ENCODE peak calls at places on chromosomes 4 and X, in eight cellular contexts. C is PC-3, M is neural progenitor cell, Y is hepatocyte, V is SK-N-SH, B is GM23338, Q is MM.1S, P is HCT116. T is an unnamed sample. For H3K4me1, the result is how much of the 10 kb centered on the place peaks cover.

GRCh38 chrX:140504371-140505324 is at the start of gene SOX3:
- DNase-seq in Q (no peak), V (peak), Y (no peak), M (peak), C (no peak), B (peak), P (no peak), T (no peak)

GRCh38 chrX:41970419-41970818 is 47.1 kb upstream of the CASK start:
- DNase-seq in C (no peak), Q (no peak), B (no peak), Y (no peak), M (no peak), V (no peak), P (no peak), T (no peak)

GRCh38 chr4:41609851-41610250 is 71.9 kb downstream of the LIMCH1 start:
- DNase-seq in M (no peak), Y (no peak), P (no peak), B (no peak), V (no peak), C (no peak), Q (no peak), T (no peak)

GRCh38 chr4:98970386-98970785 is 25.1 kb upstream of the METAP1 start:
- DNase-seq in P (no peak), Y (no peak), Q (no peak), M (no peak), C (peak), B (peak), V (no peak), T (no peak)

GRCh38 chr4:42371306-42372063 is 25.8 kb upstream of the SHISA3 start:
- DNase-seq in Y (peak), Q (peak), P (peak), V (peak), C (peak), M (peak), B (peak), T (peak)

GRCh38 chr4:168059251-168059650 is 33.1 kb upstream of the ANXA10 start:
- DNase-seq in P (no peak), V (no peak), Y (no peak), Q (no peak), B (no peak), C (peak), M (no peak), T (no peak)

GRCh38 chrX:10636337-10636736 is 16.0 kb upstream of the MID1 start:
- DNase-seq in V (peak), M (peak), Q (no peak), C (peak), P (peak), B (peak), Y (peak), T (no peak)

GRCh38 chr4:107115185-107115847 is 79.2 kb upstream of the DKK2 start:
- DNase-seq in B (peak), V (peak), Y (no peak), Q (no peak), P (no peak), M (no peak), C (no peak), T (no peak)

GRCh38 chrX:140723251-140723650 is 13.7 kb downstream of the LINC00632 start:
- DNase-seq in M (peak), Y (no peak), C (no peak), B (no peak), V (no peak), P (no peak), Q (no peak), T (no peak)

GRCh38 chr4:142021181-142021580 is 384.8 kb downstream of the IL15 start:
- DNase-seq in P (no peak), Y (no peak), Q (no peak), V (no peak), M (no peak), C (no peak), B (no peak), T (no peak)

GRCh38 chr4:88792268-88792781 is 94.7 kb upstream of the NAP1L5 start:
- DNase-seq in M (no peak), Q (no peak), Y (peak), B (peak), V (no peak), P (no peak), C (peak), T (no peak)

GRCh38 chrX:154136627-154137161 is 7.3 kb upstream of the OPN1LW start:
- DNase-seq in Y (peak), M (peak), Q (peak), B (peak), V (peak), P (peak), C (peak), T (peak)

GRCh38 chrX:127908369-127908768 is 143.8 kb downstream of the ACTRT1 start:
- DNase-seq in C (no peak), B (no peak), P (no peak), V (no peak), Y (no peak), Q (no peak), M (no peak), T (no peak)

GRCh38 chr4:54066088-54066415 is 1.6 kb upstream of the CHIC2 start:
- DNase-seq in P (no peak), C (no peak), B (no peak), Q (no peak), Y (no peak), M (no peak), V (no peak), T (no peak)

GRCh38 chr4:128517096-128517738 is 229.6 kb upstream of the PGRMC2 start:
- DNase-seq in P (no peak), B (no peak), Q (no peak), M (no peak), Y (peak), C (no peak), V (no peak), T (no peak)

GRCh38 chrX:147884958-147885357 is 26.8 kb upstream of the FMR1 start:
- DNase-seq in C (no peak), B (no peak), M (no peak), P (no peak), V (no peak), Q (no peak), Y (peak), T (no peak)

GRCh38 chr4:24559889-24560288 is 24.5 kb downstream of the DHX15 start:
- DNase-seq in Y (no peak), B (no peak), M (no peak), C (no peak), Q (no peak), V (no peak), P (no peak), T (no peak)

GRCh38 chr4:87805971-87806370 is 6.6 kb downstream of the IBSP start:
- DNase-seq in Y (no peak), M (no peak), C (peak), V (no peak), P (no peak), Q (no peak), B (no peak), T (no peak)

GRCh38 chr4:93764647-93765246 is 63.8 kb upstream of the ATOH1 start:
- DNase-seq in P (peak), B (peak), M (peak), Y (peak), C (peak), V (peak), Q (peak), T (peak)

GRCh38 chr4:122709236-122709635 is 23.3 kb upstream of the BBS12 start:
- DNase-seq in Y (no peak), V (no peak), B (no peak), M (no peak), P (no peak), C (no peak), Q (no peak), T (no peak)

GRCh38 chr4:8000247-8000646 is 60.6 kb upstream of the AFAP1 start:
- DNase-seq in M (no peak), Q (no peak), B (no peak), Y (no peak), V (no peak), P (no peak), C (no peak), T (no peak)

GRCh38 chr4:103207673-103208072 is 9.5 kb upstream of the CENPE start:
- DNase-seq in Q (no peak), Y (peak), V (no peak), C (peak), M (peak), P (peak), B (peak), T (no peak)

GRCh38 chrX:69388526-69388925 is 115.6 kb upstream of the NALF2 start:
- DNase-seq in Y (no peak), Q (no peak), V (no peak), M (no peak), P (no peak), B (no peak), C (no peak), T (no peak)

GRCh38 chrX:71118032-71118984 is at the start of gene MED12:
- DNase-seq in Y (peak), C (peak), Q (peak), M (peak), V (peak), B (peak), P (no peak), T (peak)

GRCh38 chr4:99640676-99641075 is 17.0 kb downstream of the C4orf54 start:
- DNase-seq in Y (no peak), P (no peak), C (peak), B (no peak), M (peak), V (no peak), Q (no peak), T (no peak)

GRCh38 chrX:47224896-47225290 is 6.4 kb downstream of the CDK16 start:
- DNase-seq in M (no peak), C (no peak), V (no peak), Y (no peak), Q (no peak), P (no peak), B (no peak), T (no peak)

GRCh38 chr4:123806057-123806456 is 409.5 kb downstream of the SPRY1 start:
- DNase-seq in M (no peak), Y (no peak), C (no peak), B (no peak), P (no peak), Q (no peak), V (no peak), T (no peak)

DNA sequence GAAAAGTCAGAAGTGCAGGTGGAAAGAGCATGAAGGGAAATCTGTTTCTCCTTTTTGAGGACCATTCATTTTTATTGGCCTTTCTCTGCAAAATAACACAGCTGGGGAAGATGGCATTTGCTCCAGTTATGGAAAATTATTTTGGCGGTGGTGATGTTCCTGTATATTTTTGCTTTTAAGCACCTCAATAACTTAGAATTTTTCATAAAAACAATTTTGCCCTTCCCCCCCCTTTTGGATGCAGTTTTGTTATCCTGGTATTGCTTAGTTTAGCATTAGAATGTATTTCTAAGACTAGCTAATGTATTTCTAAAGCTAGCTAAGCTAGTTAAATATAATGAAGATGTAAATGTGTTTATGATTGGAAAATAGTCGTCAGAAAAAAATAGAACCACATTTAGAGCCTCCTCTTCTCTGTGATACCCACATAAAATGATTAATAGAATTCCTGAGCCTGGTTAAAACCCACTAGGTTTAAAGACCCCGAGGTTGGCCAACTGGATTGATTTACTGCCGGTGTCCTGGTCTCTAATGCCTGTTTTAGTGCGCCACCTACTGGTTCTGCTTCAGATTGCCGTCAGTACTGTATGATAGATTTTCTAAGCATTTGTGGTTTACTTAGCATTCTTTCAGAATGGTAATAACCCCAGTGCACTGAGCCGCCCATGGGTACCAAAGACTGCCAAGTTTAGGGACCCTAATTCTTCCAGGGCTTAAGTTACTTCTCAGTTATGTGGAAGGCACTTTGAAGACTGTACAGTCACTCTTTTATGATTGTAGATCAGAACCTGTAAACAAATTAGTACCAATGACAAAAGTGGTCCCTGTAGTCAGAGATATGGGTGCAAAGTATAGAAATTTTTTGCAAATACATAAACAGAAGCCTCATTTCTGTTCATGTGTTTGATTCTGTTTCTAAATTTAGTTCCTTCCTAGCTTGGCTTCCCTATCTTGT is 11.4 kb downstream of the KLF3 start:
- DNase-seq in V (peak), B (peak), Q (peak), P (peak), Y (peak), M (peak), C (peak), T (peak)
- H3K4me1 ChIP-seq in V (half or more), B (half or more), Q (under half), P (half or more), Y (half or more), M (under half), C (half or more), T (under half)

DNA sequence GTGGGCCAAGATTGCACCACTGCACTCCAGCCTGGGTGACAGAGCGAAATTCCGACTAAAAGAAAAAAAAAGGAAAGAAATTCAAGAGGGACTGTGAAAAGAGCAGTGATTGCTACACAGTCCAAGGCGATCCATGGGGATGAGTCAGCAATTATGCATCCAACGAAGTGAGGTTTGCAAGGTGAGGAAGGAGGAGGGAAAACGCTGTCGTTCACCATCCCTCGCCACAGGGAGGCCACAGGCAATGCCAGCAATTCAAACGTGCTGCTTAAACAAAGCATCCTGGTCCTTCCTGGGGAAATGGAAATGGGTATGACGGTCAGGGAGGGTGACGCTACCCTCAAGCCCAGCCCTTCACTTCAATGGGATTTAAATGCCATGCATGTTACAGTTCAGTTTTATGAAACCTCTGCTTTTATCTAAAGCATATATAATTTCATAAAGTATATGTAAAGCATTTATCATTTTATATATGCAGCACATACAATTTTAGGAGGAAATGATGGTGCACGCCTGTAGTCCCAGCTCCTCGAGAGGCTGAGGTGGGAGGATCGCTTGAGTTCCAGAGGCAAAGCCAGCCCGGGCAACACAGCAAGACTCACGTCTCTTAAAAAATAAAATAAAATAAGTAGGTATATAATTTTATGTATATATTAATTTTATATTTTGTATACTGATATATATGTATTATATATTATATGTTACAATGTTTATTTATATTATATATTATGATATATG is 108.7 kb downstream of the DHRSX start:
- DNase-seq in M (no peak), Q (no peak), V (no peak), P (peak), B (peak), Y (peak), C (peak), T (no peak)
- TF ChIP-seq CTCF in M (no peak), Q (no peak), V (no peak), P (no peak), B (no peak), Y (peak), C (no peak), T (no peak)

GRCh38 chrX:35728481-35728880 is 69.7 kb upstream of the MAGEB16 start:
- DNase-seq in V (no peak), C (peak), Y (no peak), B (peak), Q (no peak), M (no peak), P (no peak), T (no peak)

GRCh38 chrX:35722128-35722527 is 76.0 kb upstream of the MAGEB16 start:
- DNase-seq in Y (no peak), C (no peak), Q (peak), V (no peak), P (no peak), M (no peak), B (no peak), T (no peak)

DNA sequence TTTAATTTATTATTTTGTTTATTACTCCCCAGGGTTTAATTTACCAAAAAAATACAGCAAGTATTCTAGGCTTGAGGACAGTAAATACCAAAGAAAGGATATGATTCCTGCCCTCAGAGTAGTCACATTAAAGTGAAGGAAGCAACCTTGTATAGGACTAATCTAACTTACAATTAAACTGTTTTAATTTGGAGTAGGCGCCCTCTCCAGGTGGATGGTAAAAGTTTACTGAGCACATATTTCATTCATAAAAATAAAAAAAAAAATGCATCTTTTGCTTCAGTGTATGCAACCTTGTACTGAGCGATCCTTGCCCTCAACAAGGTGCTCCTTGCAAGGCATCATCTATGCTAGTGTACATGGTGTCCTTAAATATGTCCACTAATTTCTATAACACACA is 72.0 kb upstream of the MAGEB16 start:
- DNase-seq in V (no peak), Q (peak), P (no peak), B (peak), Y (no peak), M (no peak), C (peak), T (peak)
- TF ChIP-seq EZH2phosphoT487 in V (no peak), Q (no peak), P (no peak), B (no peak), Y (no peak), M (no peak), C (no peak), T (no peak)

GRCh38 chr4:2819244-2820215 is 24.1 kb upstream of the ADD1 start:
- DNase-seq in Y (no peak), C (no peak), P (no peak), B (no peak), Q (no peak), M (no peak), V (no peak), T (no peak)

GRCh38 chr4:2818351-2818939 is 25.2 kb upstream of the ADD1 start:
- DNase-seq in V (peak), Y (peak), C (no peak), B (peak), P (no peak), Q (no peak), M (peak), T (no peak)

GRCh38 chr4:2817701-2818350 is 24.9 kb downstream of the SH3BP2 start:
- DNase-seq in M (peak), C (peak), B (peak), Y (peak), Q (peak), V (peak), P (peak), T (no peak)

GRCh38 chr4:2822461-2823300 is 21.0 kb upstream of the ADD1 start:
- DNase-seq in Q (no peak), M (no peak), Y (no peak), P (no peak), C (no peak), V (no peak), B (no peak), T (no peak)

GRCh38 chr4:2820216-2820982 is 23.2 kb upstream of the ADD1 start:
- DNase-seq in C (no peak), B (no peak), Q (no peak), Y (no peak), M (no peak), P (no peak), V (no peak), T (no peak)
- H3K4me1 ChIP-seq in C (under half), B (under half), Q (under half), Y (under half), M (under half), P (under half), V (under half), T (under half)

DNA sequence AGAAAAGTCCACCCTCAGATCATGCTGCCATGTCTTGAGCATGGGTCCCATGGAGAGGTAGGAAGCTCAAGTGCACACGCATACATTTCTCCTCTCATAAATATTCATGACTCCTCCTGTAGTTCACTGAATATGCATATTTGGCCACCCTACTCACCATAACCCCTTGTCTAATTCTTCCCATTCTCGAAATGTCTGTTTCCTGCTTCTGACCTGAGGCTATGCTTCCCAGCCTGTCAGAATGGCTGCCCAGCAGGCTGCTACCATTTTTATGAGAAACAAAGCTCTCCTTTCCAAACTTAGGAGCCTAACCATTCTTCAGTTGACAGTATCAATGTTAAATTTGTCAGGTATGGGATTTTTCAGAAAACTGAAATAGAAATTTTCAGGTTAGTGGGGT is 86.6 kb downstream of the ADRA2C start:
- DNase-seq in V (no peak), P (no peak), Q (no peak), M (no peak), Y (no peak), B (no peak), C (no peak), T (no peak)
- TF ChIP-seq CTCF in V (no peak), P (no peak), Q (no peak), M (no peak), Y (no peak), B (no peak), C (no peak), T (no peak)

DNA sequence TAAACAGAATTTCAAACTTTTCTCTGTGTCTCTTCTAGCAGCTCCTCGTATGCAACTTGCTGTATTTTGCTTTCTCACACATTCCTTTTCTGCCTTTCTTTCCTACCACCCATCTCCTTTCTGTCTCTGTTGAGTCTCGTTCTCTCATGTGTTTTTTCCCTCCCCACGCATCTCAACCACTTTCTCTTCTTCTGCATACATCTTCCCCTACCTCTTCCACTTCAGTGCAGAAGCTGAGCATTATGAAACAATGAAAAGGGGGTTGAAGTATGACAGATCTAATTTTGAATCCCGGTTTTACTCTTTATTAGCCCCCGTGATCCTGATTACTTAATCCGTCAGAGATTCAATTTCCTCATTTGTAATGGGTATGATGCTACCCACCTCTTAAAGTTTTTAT is 7.2 kb downstream of the FAM241A start:
- DNase-seq in P (no peak), Q (no peak), M (no peak), B (no peak), C (no peak), V (no peak), Y (no peak), T (no peak)
- TF ChIP-seq EZH2phosphoT487 in P (no peak), Q (no peak), M (no peak), B (no peak), C (no peak), V (no peak), Y (no peak), T (no peak)

DNA sequence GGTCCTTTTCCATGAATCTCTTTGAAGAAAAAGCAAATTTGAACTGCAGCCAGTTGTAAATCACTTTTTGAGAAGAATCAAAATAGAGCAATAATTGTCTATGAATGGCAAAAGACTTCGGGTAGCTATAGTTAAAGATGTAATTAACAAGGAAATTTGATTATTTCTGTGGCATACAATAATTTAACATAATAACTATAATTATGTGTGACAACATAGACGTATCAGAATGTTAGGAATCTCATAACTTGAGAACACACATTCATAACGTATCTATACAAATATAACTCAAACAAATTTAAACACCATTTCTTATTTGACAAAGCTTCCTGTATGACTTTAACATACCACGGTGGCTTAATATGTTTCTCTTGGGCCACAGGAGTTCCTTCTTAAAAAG is 36.0 kb upstream of the NSG1 start:
- DNase-seq in V (no peak), M (no peak), C (no peak), Q (no peak), Y (no peak), P (no peak), B (no peak), T (no peak)
- H3K4me1 ChIP-seq in V (under half), M (under half), C (under half), Q (under half), Y (under half), P (under half), B (under half), T (under half)

T was measured in OCI-LY7.